ENCODE peak calls at places on chromosome 13, in four cellular contexts. Z, Y, R and J are unnamed samples.
A peak's percentile ranks its signal among the peaks of the same experiment; 100 is the strongest.

GRCh38 chr13:45138282-45138681 is 18.0 kb downstream of the GTF2F2 start:
- DNase-seq in Z (no peak), Y (no peak), R (no peak), J (no peak)

GRCh38 chr13:76720827-76721226 is 165.4 kb downstream of the KCTD12 start:
- DNase-seq in Z (no peak), Y (no peak), R (no peak), J (no peak)

GRCh38 chr13:103275708-103276107 is 209.5 kb upstream of the SLC10A2 start:
- DNase-seq in Z (no peak), Y (no peak), R (no peak), J (no peak)

GRCh38 chr13:96661612-96662011 is 332.7 kb downstream of the OXGR1 start:
- DNase-seq in Z (no peak), Y (no peak), R (no peak), J (no peak)

GRCh38 chr13:99132295-99132835 is 68.3 kb upstream of the UBAC2 start:
- DNase-seq in Z (no peak), Y (no peak), R (no peak), J (no peak)

GRCh38 chr13:43878897-43879322 is 630 bp downstream of the CCDC122 start:
- DNase-seq in Z (peak; percentile 76), Y (no peak), R (peak; percentile 77), J (no peak)

GRCh38 chr13:21034602-21035190 is 26.7 kb downstream of the LATS2 start:
- DNase-seq in Z (no peak), Y (no peak), R (no peak), J (no peak)

GRCh38 chr13:71355010-71355409 is 512.0 kb downstream of the DACH1 start:
- DNase-seq in Z (no peak), Y (no peak), R (no peak), J (no peak)

GRCh38 chr13:111034811-111035210 is 80.3 kb upstream of the ARHGEF7 start:
- DNase-seq in Z (peak; percentile 66), Y (no peak), R (no peak), J (no peak)

GRCh38 chr13:90800082-90800746 is 547.3 kb upstream of the MIR17HG start:
- DNase-seq in Z (no peak), Y (no peak), R (peak; percentile 10), J (no peak)

GRCh38 chr13:35598790-35599369 is 122.4 kb upstream of the MAB21L1 start:
- DNase-seq in Z (no peak), Y (no peak), R (no peak), J (no peak)

GRCh38 chr13:99269627-99270252 is 11.6 kb upstream of the GPR18 start:
- DNase-seq in Z (peak; percentile 55), Y (peak; percentile 38), R (peak; percentile 59), J (no peak)

GRCh38 chr13:106381083-106381482 is 154.4 kb downstream of the EFNB2 start:
- DNase-seq in Z (no peak), Y (no peak), R (peak; percentile 75), J (no peak)

GRCh38 chr13:112930192-112930591 is 38.8 kb upstream of the MCF2L start:
- DNase-seq in Z (no peak), Y (no peak), R (no peak), J (no peak)

GRCh38 chr13:99078014-99078771 is 100.3 kb upstream of the DOCK9 start:
- DNase-seq in Z (no peak), Y (no peak), R (no peak), J (no peak)

GRCh38 chr13:33487575-33488243 is 202.2 kb upstream of the STARD13 start:
- DNase-seq in Z (no peak), Y (no peak), R (peak; percentile 10), J (no peak)

GRCh38 chr13:101490400-101491015 is 38.0 kb downstream of the ITGBL1 start:
- DNase-seq in Z (no peak), Y (no peak), R (no peak), J (no peak)

GRCh38 chr13:108915634-108916497 is 286.5 kb downstream of the MYO16 start:
- DNase-seq in Z (peak; percentile 74), Y (peak; percentile 91), R (peak; percentile 94), J (peak; percentile 84)

GRCh38 chr13:50572129-50572528 is 271.4 kb downstream of the DLEU7 start:
- DNase-seq in Z (no peak), Y (no peak), R (no peak), J (no peak)

GRCh38 chr13:42280537-42280936 is 8.6 kb downstream of the AKAP11 start:
- DNase-seq in Z (no peak), Y (no peak), R (no peak), J (no peak)

GRCh38 chr13:22143671-22144070 is 472.8 kb downstream of the FGF9 start:
- DNase-seq in Z (no peak), Y (no peak), R (no peak), J (no peak)

GRCh38 chr13:28489536-28489935 is 5.4 kb downstream of the FLT1 start:
- DNase-seq in Z (peak; percentile 73), Y (no peak), R (no peak), J (peak; percentile 50)

GRCh38 chr13:28564030-28564429 is 69.1 kb upstream of the FLT1 start:
- DNase-seq in Z (no peak), Y (no peak), R (no peak), J (no peak)

GRCh38 chr13:95296326-95296939 is 4.8 kb downstream of the ABCC4 start:
- DNase-seq in Z (no peak), Y (peak; percentile 21), R (peak; percentile 46), J (no peak)

GRCh38 chr13:74464656-74465055 is 330.5 kb upstream of the KLF12 start:
- DNase-seq in Z (no peak), Y (no peak), R (peak; percentile 8), J (no peak)

GRCh38 chr13:40152145-40152544 is 496.7 kb downstream of the COG6 start:
- DNase-seq in Z (peak; percentile 50), Y (peak; percentile 54), R (no peak), J (peak; percentile 61)
- TF ChIP-seq CTCF in Z (no peak), Y (peak; percentile 15), R (no peak), J (peak; percentile 23)

DNA sequence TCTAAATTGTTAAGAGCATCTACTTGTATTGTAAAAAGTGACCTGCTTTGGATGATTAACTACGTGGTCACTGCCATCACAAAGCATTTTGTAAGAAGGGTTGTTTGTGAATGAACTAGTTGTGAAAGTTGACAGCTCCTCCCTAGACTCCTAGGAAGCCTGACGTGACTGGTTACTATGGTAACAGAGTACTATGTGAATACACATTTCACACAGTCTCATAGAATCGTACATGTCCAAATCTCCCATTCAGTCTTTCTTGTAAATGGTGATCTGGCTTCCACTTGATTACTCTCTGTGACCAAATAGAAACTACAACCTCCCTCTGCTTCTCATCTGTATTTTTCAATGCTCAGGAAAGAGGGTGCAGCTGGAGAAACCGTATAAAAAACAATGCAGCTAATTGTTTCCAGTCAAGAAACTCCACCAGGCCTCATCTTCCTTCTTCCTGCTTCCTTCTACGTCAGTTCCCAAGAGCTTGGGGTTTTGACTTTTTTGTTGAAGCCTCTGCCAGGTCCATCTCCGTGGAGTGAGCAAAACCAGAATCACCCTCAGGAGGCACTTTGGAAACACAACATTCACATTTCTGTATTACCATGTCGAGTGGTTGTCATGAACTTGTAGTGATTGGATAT is 83.4 kb downstream of the GPC6 start:
- DNase-seq in Z (peak; percentile 59), Y (no peak), R (peak; percentile 48), J (peak; percentile 26)
- H3K4me3 ChIP-seq in Z (no peak overlapping the region), Y (no peak overlapping the region), R (no peak overlapping the region), J (no peak overlapping the region)

GRCh38 chr13:26950968-26951367 is 190.4 kb upstream of the GPR12 start:
- DNase-seq in Z (no peak), Y (no peak), R (no peak), J (no peak)

GRCh38 chr13:26952551-26953138 is 192.1 kb upstream of the GPR12 start:
- DNase-seq in Z (no peak), Y (no peak), R (no peak), J (no peak)

GRCh38 chr13:26954981-26955380 is 194.4 kb upstream of the GPR12 start:
- DNase-seq in Z (no peak), Y (no peak), R (no peak), J (no peak)

GRCh38 chr13:26951581-26952177 is 191.1 kb upstream of the GPR12 start:
- DNase-seq in Z (no peak), Y (no peak), R (peak; percentile 84), J (no peak)

GRCh38 chr13:26953273-26953672 is 192.7 kb upstream of the GPR12 start:
- DNase-seq in Z (no peak), Y (no peak), R (no peak), J (no peak)
- TF ChIP-seq CTCF in Z (no peak), Y (no peak), R (no peak), J (no peak)

DNA sequence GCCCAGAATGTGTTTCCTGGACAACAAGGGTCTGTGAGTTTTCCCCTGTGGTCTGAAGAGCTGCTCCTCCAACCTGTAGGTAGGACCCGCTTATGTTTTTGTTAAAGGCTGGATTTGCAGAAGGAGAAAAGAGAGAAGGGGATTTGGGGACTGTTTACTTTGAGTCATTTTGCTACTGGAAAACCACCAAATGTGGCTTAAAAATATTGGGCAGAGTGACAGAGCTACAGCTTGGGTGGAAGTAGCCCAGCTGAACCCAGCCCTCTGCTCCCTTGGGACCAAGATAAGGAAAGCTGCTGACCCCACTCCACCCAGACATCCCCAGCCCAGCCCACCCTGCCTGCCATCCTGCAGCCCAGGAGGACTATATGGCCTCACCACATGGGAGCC is 40.0 kb downstream of the TNFRSF19 start:
- DNase-seq in Z (no peak), Y (no peak), R (no peak), J (no peak)
- H3K4me3 ChIP-seq in Z (no peak overlapping the region), Y (no peak overlapping the region), R (no peak overlapping the region), J (no peak overlapping the region)

GRCh38 chr13:24627090-24627714 is 53.0 kb upstream of the ATP12A start:
- DNase-seq in Z (no peak), Y (peak; percentile 4), R (peak; percentile 68), J (no peak)
- TF ChIP-seq CTCF in Z (peak; percentile 82), Y (peak; percentile 76), R (peak; percentile 63), J (peak; percentile 99)

GRCh38 chr13:64793592-64793991 is 2436.5 kb downstream of the PCDH9 start:
- DNase-seq in Z (no peak), Y (no peak), R (no peak), J (no peak)
- H3K4me3 ChIP-seq in Z (no peak overlapping the region), Y (no peak overlapping the region), R (no peak overlapping the region), J (no peak overlapping the region)

GRCh38 chr13:49214917-49215376 is 5.2 kb upstream of the MLNR start:
- DNase-seq in Z (no peak), Y (peak; percentile 19), R (no peak), J (no peak)
- TF ChIP-seq CTCF in Z (peak; percentile 3), Y (peak; percentile 32), R (no peak), J (no peak)

GRCh38 chr13:38073931-38074330 is 204.4 kb upstream of the TRPC4 start:
- DNase-seq in Z (no peak), Y (no peak), R (no peak), J (no peak)
- H3K4me3 ChIP-seq in Z (no peak overlapping the region), Y (no peak overlapping the region), R (no peak overlapping the region), J (no peak overlapping the region)

DNA sequence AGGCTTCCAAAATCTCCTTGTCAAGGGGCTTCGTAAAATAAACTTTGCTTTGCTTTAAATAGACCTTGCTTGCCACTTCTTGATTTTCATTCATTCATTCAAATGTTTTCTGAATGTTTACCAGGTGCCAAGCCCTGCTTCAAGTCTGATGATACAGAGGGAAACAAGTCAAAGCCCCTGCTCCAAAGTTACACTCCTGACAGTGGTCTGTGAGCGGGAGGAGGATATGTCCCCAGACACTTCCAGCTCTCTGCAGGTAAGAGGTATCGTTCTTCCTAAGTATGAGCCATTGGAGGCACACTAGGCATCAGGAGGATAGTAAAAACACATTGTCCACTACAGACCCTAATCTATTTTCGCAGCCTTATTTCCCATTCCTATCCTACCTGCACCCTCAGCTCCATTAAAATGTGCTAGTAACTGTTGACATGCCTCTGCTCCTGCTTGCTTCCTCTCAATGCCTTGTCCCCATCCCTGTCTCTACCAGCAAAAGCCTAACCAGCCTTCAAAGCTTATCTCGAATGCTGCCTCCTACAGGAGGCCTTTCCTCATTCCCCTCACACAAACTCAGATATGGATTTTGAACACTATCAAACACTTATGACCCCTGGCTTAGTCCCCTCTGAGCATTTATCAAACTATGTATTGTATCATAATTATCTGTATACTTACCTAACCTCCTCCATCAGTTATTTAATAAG is 6.2 kb upstream of the WBP4 start:
- DNase-seq in Z (no peak), Y (no peak), R (peak; percentile 15), J (no peak)
- TF ChIP-seq CTCF in Z (peak; percentile 12), Y (peak; percentile 61), R (peak; percentile 27), J (peak; percentile 22)